ENCODE peak calls at places on chromosome 1, in eight cellular contexts. C, L, J, Q, G, R, S and W are unnamed samples.

GRCh38 chr1:1482856-1483255 is 11.3 kb downstream of the ATAD3B start:
- DNase-seq in C (no peak), L (no peak), J (no peak), Q (no peak), G (no peak), R (no peak), S (no peak), W (no peak)

GRCh38 chr1:12143631-12144155 is 23.1 kb upstream of the TNFRSF1B start:
- DNase-seq in C (no peak), L (peak; percentile 90), J (no peak), Q (peak; percentile 51), G (peak; percentile 55), R (peak; percentile 97), S (no peak), W (no peak)

GRCh38 chr1:117821782-117822447 is 107.5 kb downstream of the GDAP2 start:
- DNase-seq in C (no peak), L (peak; percentile 91), J (no peak), Q (peak; percentile 27), G (no peak), R (peak; percentile 97), S (no peak), W (no peak)

GRCh38 chr1:208782186-208782585 is 538.0 kb upstream of the PLXNA2 start:
- DNase-seq in C (no peak), L (no peak), J (no peak), Q (no peak), G (no peak), R (no peak), S (no peak), W (no peak)

GRCh38 chr1:219159946-219160645 is 13.6 kb upstream of the LYPLAL1 start:
- DNase-seq in C (no peak), L (no peak), J (no peak), Q (no peak), G (no peak), R (no peak), S (no peak), W (no peak)

GRCh38 chr1:59480188-59480888 is 183.4 kb downstream of the FGGY start:
- DNase-seq in C (no peak), L (no peak), J (no peak), Q (no peak), G (no peak), R (no peak), S (no peak), W (no peak)

GRCh38 chr1:154931940-154932487 is 4.5 kb downstream of the PMVK start:
- DNase-seq in C (no peak), L (no peak), J (no peak), Q (no peak), G (peak; percentile 88), R (no peak), S (no peak), W (no peak)

GRCh38 chr1:227793948-227794812 is 21.3 kb upstream of the PRSS38 start:
- DNase-seq in C (no peak), L (peak; percentile 26), J (no peak), Q (no peak), G (no peak), R (peak; percentile 70), S (peak; percentile 54), W (no peak)

GRCh38 chr1:206982216-206982615 is 12.0 kb upstream of the FCAMR start:
- DNase-seq in C (peak; percentile 28), L (no peak), J (peak; percentile 32), Q (peak; percentile 72), G (peak; percentile 68), R (peak; percentile 48), S (peak; percentile 40), W (no peak)

GRCh38 chr1:108125312-108126138 is 74.6 kb downstream of the SLC25A24 start:
- DNase-seq in C (peak; percentile 63), L (peak; percentile 27), J (peak; percentile 23), Q (peak; percentile 78), G (peak; percentile 79), R (peak; percentile 91), S (peak; percentile 78), W (peak; percentile 70)

GRCh38 chr1:18948913-18949688 is 7.4 kb downstream of the IFFO2 start:
- DNase-seq in C (no peak), L (no peak), J (no peak), Q (no peak), G (no peak), R (peak; percentile 61), S (no peak), W (no peak)

GRCh38 chr1:8752921-8753713 is 64.3 kb downstream of the RERE start:
- DNase-seq in C (no peak), L (no peak), J (no peak), Q (no peak), G (no peak), R (no peak), S (no peak), W (no peak)

GRCh38 chr1:195851804-195852203 is 756.4 kb downstream of the KCNT2 start:
- DNase-seq in C (no peak), L (peak; percentile 9), J (no peak), Q (no peak), G (no peak), R (peak; percentile 12), S (no peak), W (no peak)